ENCODE peak calls at places on chromosomes 6 and 20, in nine cellular contexts. J is lung, X is omental fat pad, Q is K562, L is AG10803, C is HepG2, V is esophagus squamous epithelium, G is AG04450, D is transverse colon. F is an unnamed sample.
A peak's percentile ranks its signal among the peaks of the same experiment; 100 is the strongest.

GRCh38 chr6:108752733-108753392 is 95.4 kb upstream of the ARMC2 start:
- DNase-seq in J (no peak), X (no peak), Q (no peak), L (no peak), C (peak; percentile 73), V (no peak), G (no peak), D (no peak), F (no peak)

GRCh38 chr20:16821211-16822089 is 73.3 kb downstream of the OTOR start:
- DNase-seq in J (no peak), X (no peak), Q (peak; percentile 36), L (peak; percentile 34), C (peak; percentile 46), V (no peak), G (no peak), D (peak; percentile 9), F (peak; percentile 32)

GRCh38 chr6:151269318-151269995 is 29.7 kb downstream of the AKAP12 start:
- DNase-seq in J (no peak), X (no peak), Q (no peak), L (peak; percentile 94), C (no peak), V (no peak), G (no peak), D (no peak), F (no peak)

GRCh38 chr20:4041748-4042411 is 26.5 kb upstream of the RNF24 start:
- DNase-seq in J (peak; percentile 89), X (peak; percentile 77), Q (peak; percentile 83), L (peak; percentile 86), C (no peak), V (no peak), G (no peak), D (peak; percentile 90), F (no peak)

GRCh38 chr6:164982389-164982788 is 327.0 kb downstream of the C6orf118 start:
- DNase-seq in J (no peak), X (no peak), Q (no peak), L (no peak), C (no peak), V (no peak), G (no peak), D (no peak), F (no peak)

GRCh38 chr20:57768519-57768918 is 58.7 kb upstream of the PMEPA1 start:
- DNase-seq in J (no peak), X (no peak), Q (no peak), L (no peak), C (no peak), V (no peak), G (no peak), D (no peak), F (no peak)

GRCh38 chr6:139173172-139173571 is 38.3 kb downstream of the HECA start:
- DNase-seq in J (no peak), X (no peak), Q (peak; percentile 9), L (no peak), C (no peak), V (no peak), G (no peak), D (no peak), F (no peak)

GRCh38 chr20:52219441-52219840 is 27.9 kb upstream of the ZFP64 start:
- DNase-seq in J (no peak), X (no peak), Q (no peak), L (no peak), C (peak; percentile 37), V (no peak), G (no peak), D (no peak), F (no peak)

GRCh38 chr6:135851442-135852271 is at the start of gene PDE7B:
- DNase-seq in J (peak; percentile 79), X (peak; percentile 52), Q (no peak), L (peak; percentile 99), C (no peak), V (peak; percentile 4), G (peak; percentile 97), D (peak; percentile 74), F (peak; percentile 46)

GRCh38 chr6:14883921-14884320 is 361.9 kb upstream of the JARID2 start:
- DNase-seq in J (no peak), X (no peak), Q (peak; percentile 41), L (peak; percentile 56), C (no peak), V (no peak), G (no peak), D (no peak), F (no peak)

GRCh38 chr6:42417641-42418112 is 34.0 kb downstream of the TRERF1 start:
- DNase-seq in J (no peak), X (no peak), Q (no peak), L (peak; percentile 65), C (no peak), V (no peak), G (no peak), D (no peak), F (no peak)

GRCh38 chr20:53623454-53624206 is 30.0 kb upstream of the ZNF217 start:
- DNase-seq in J (peak; percentile 36), X (peak; percentile 33), Q (peak; percentile 86), L (peak; percentile 76), C (peak; percentile 77), V (no peak), G (no peak), D (peak; percentile 74), F (peak; percentile 33)

GRCh38 chr20:37393863-37394542 is 48.1 kb downstream of the SRC start:
- DNase-seq in J (no peak), X (no peak), Q (no peak), L (no peak), C (no peak), V (no peak), G (no peak), D (no peak), F (no peak)

GRCh38 chr6:169332250-169332649 is 78.6 kb upstream of the THBS2 start:
- DNase-seq in J (no peak), X (no peak), Q (no peak), L (no peak), C (no peak), V (no peak), G (no peak), D (no peak), F (no peak)

GRCh38 chr6:169326067-169326799 is 72.6 kb upstream of the THBS2 start:
- DNase-seq in J (no peak), X (no peak), Q (peak; percentile 30), L (peak; percentile 30), C (peak; percentile 54), V (no peak), G (no peak), D (no peak), F (peak; percentile 41)

GRCh38 chr6:169324661-169325459 is 71.2 kb upstream of the THBS2 start:
- DNase-seq in J (no peak), X (no peak), Q (no peak), L (peak; percentile 68), C (no peak), V (no peak), G (no peak), D (no peak), F (no peak)

GRCh38 chr6:169324086-169324485 is 70.4 kb upstream of the THBS2 start:
- DNase-seq in J (no peak), X (no peak), Q (no peak), L (no peak), C (no peak), V (no peak), G (no peak), D (no peak), F (no peak)

DNA sequence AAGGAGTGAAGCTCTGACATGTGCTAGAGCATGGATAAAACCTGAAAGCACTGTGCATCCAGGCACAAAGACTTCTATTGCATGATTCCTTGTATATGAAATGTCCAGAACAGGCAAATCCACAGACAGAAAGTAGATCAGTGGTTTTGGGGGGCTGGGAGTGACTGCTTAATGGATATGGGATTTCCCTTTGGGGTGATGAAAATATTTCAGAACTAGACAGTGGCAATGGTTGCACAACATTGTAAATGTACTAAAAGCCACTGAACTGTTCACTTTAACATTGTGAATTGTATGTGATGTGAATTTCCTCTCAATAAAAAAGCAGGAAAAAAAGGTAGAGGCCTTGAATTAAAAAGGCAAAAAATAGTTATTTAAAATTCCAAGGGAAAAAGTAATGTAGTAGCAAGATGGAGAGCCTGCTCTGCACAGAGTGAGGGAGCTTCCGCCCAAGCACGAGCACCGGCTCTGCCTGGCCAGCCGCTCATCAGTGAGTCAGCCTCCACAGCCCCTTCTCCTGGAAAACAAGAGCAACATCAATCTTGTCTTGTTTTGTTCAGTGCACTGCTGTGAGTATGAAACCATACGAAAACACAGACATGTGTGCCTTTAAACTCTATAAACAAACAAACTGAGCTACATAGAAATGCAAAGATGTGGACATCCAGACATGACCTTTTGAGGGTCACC is 74.6 kb upstream of the THBS2 start:
- DNase-seq in J (no peak), X (no peak), Q (no peak), L (peak; percentile 77), C (no peak), V (no peak), G (peak; percentile 61), D (no peak), F (no peak)
- TF ChIP-seq CTCF in J (no peak), X (no peak), Q (no peak), L (peak; percentile 13), C (no peak), V (no peak), G (peak; percentile 11), D (no peak), F (no peak)

GRCh38 chr6:89402776-89403175 is 9.3 kb downstream of the RRAGD start:
- DNase-seq in J (no peak), X (no peak), Q (no peak), L (no peak), C (no peak), V (no peak), G (no peak), D (no peak), F (no peak)
- TF ChIP-seq CTCF in J (no peak), X (no peak), Q (no peak), L (no peak), C (no peak), V (no peak), G (no peak), D (no peak), F (no peak)

GRCh38 chr6:62891065-62891647 is 320.1 kb upstream of the FKBP1C start:
- DNase-seq in J (no peak), X (no peak), Q (peak; percentile 5), L (peak; percentile 0), C (peak; percentile 24), V (no peak), G (no peak), D (no peak), F (no peak)
- TF ChIP-seq CTCF in J (no peak), X (no peak), Q (no peak), L (peak; percentile 32), C (no peak), V (no peak), G (peak; percentile 13), D (no peak), F (peak; percentile 92)

GRCh38 chr6:26491604-26492003 is 8.5 kb upstream of the BTN1A1 start:
- DNase-seq in J (no peak), X (no peak), Q (no peak), L (no peak), C (no peak), V (no peak), G (no peak), D (no peak), F (no peak)

GRCh38 chr6:26489926-26490575 is 10.1 kb upstream of the BTN1A1 start:
- DNase-seq in J (no peak), X (no peak), Q (no peak), L (no peak), C (no peak), V (no peak), G (no peak), D (no peak), F (no peak)

GRCh38 chr6:26490576-26490964 is 9.5 kb upstream of the BTN1A1 start:
- DNase-seq in J (no peak), X (no peak), Q (no peak), L (no peak), C (no peak), V (no peak), G (no peak), D (no peak), F (no peak)

GRCh38 chr6:26494117-26494516 is 6.0 kb upstream of the BTN1A1 start:
- DNase-seq in J (no peak), X (no peak), Q (no peak), L (no peak), C (no peak), V (no peak), G (no peak), D (no peak), F (no peak)

GRCh38 chr6:26493258-26493657 is 6.8 kb upstream of the BTN1A1 start:
- DNase-seq in J (no peak), X (no peak), Q (peak; percentile 86), L (peak; percentile 28), C (peak; percentile 52), V (no peak), G (no peak), D (no peak), F (no peak)
- TF ChIP-seq CTCF in J (no peak), X (no peak), Q (peak; percentile 62), L (peak; percentile 30), C (peak; percentile 64), V (no peak), G (peak; percentile 46), D (no peak), F (no peak)